ENCODE peak calls at places on chromosomes 4 and X, in six cellular contexts. I is SJSA1; T is CD4-positive, alpha-beta memory T cell; D is keratinocyte; B is lower lobe of right lung; E is H1. N is an unnamed sample. For H3K9me3, the result is how much of the 10 kb centered on the place peaks cover.

GRCh38 chr4:174449152-174449551 is 73.1 kb downstream of the HPGD start:
- DNase-seq in D (no peak), B (no peak), T (no peak), E (no peak), I (no peak), N (no peak)

GRCh38 chr4:38872620-38873019 is 5.0 kb downstream of the FAM114A1 start:
- DNase-seq in T (no peak), B (no peak), E (no peak), D (no peak), I (peak), N (no peak)

GRCh38 chrX:155888139-155888538 is 7.0 kb downstream of the VAMP7 start:
- DNase-seq in E (no peak), D (peak), B (no peak), T (no peak), I (peak), N (no peak)

GRCh38 chr4:2462992-2463762 is 5.7 kb upstream of the RNF4 start:
- DNase-seq in I (no peak), T (no peak), B (no peak), E (no peak), D (no peak), N (no peak)

GRCh38 chrX:103376118-103376978 is at the start of gene BEX3:
- DNase-seq in B (peak), E (peak), D (no peak), I (peak), T (peak), N (peak)

GRCh38 chr4:3827616-3828492 is 61.7 kb downstream of the ADRA2C start:
- DNase-seq in D (no peak), B (peak), I (no peak), E (no peak), T (no peak), N (no peak)

GRCh38 chrX:154727418-154728323 is 23.2 kb downstream of the GAB3 start:
- DNase-seq in D (no peak), B (peak), E (no peak), T (no peak), I (no peak), N (no peak)

GRCh38 chrX:40085714-40086113 is 12.0 kb downstream of the BCOR start:
- DNase-seq in E (no peak), I (no peak), T (no peak), B (no peak), D (no peak), N (no peak)

GRCh38 chr4:176753049-176753448 is 39.7 kb downstream of the VEGFC start:
- DNase-seq in D (no peak), E (no peak), I (peak), T (no peak), B (no peak), N (no peak)

GRCh38 chr4:170226288-170226687 is 136.5 kb upstream of the AADAT start:
- DNase-seq in I (no peak), T (no peak), B (no peak), E (no peak), D (no peak), N (no peak)

GRCh38 chrX:31516492-31516891 is 444.7 kb upstream of the FTHL17 start:
- DNase-seq in B (no peak), T (no peak), E (no peak), D (no peak), I (no peak), N (no peak)

GRCh38 chrX:1380672-1381233 is 11.2 kb downstream of the SLC25A6 start:
- DNase-seq in T (no peak), I (no peak), B (peak), D (no peak), E (peak), N (no peak)

GRCh38 chrX:29136904-29137303 is 549.7 kb downstream of the IL1RAPL1 start:
- DNase-seq in E (no peak), T (no peak), D (no peak), B (no peak), I (no peak), N (no peak)

GRCh38 chr4:59664771-59665170 is 1535.4 kb upstream of the ADGRL3 start:
- DNase-seq in T (no peak), B (no peak), D (no peak), E (no peak), I (no peak), N (no peak)

GRCh38 chr4:54167508-54167907 is 61.6 kb upstream of the PDGFRA start:
- DNase-seq in B (no peak), T (no peak), I (no peak), E (no peak), D (no peak), N (no peak)

GRCh38 chr4:142850478-142850877 is 4.4 kb upstream of the INPP4B start:
- DNase-seq in T (no peak), B (no peak), E (no peak), D (no peak), I (no peak), N (no peak)

GRCh38 chrX:152641996-152642395 is 4.3 kb downstream of the GABRQ start:
- DNase-seq in I (no peak), T (no peak), E (peak), B (no peak), D (no peak), N (no peak)

DNA sequence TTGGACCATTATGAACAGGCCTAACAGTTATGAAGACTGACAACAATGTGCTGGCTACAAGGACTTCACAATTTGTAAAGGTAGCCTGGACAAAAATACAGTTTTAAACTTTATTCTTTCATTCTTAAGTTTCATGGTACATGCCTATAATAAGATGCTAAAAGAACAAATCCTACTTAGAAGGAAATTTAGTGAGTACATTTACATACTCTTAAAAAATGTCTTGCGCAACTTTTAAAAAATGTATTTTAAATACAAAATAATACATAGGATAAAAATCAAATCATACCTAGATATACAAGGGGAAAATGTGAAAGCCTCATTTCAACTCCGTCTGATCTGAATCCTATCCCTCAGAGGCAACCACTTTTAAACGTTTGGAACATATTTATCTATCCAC is 200.7 kb upstream of the SPIN4 start:
- DNase-seq in T (no peak), B (no peak), E (no peak), D (no peak), I (no peak), N (no peak)
- H3K9me3 ChIP-seq in T (under half), B (under half), E (under half), D (under half), I (under half), N (under half)

GRCh38 chrX:44935172-44935571 is 62.2 kb downstream of the KDM6A start:
- DNase-seq in I (no peak), E (no peak), B (no peak), T (no peak), D (no peak), N (no peak)

GRCh38 chrX:44937606-44938005 is 64.6 kb downstream of the KDM6A start:
- DNase-seq in T (no peak), B (no peak), D (no peak), I (no peak), E (no peak), N (no peak)

GRCh38 chrX:44943007-44943406 is 70.0 kb downstream of the KDM6A start:
- DNase-seq in E (no peak), B (no peak), D (no peak), I (no peak), T (no peak), N (no peak)

GRCh38 chrX:44935640-44936039 is 62.7 kb downstream of the KDM6A start:
- DNase-seq in E (no peak), T (no peak), B (no peak), I (no peak), D (peak), N (no peak)

GRCh38 chrX:44938111-44938510 is 65.1 kb downstream of the KDM6A start:
- DNase-seq in B (no peak), E (no peak), D (no peak), I (no peak), T (no peak), N (no peak)
- H3K9me3 ChIP-seq in B (under half), E (under half), D (under half), I (under half), T (under half), N (under half)

GRCh38 chr4:25229804-25230203 is 4.0 kb upstream of the PI4K2B start:
- DNase-seq in I (no peak), B (no peak), E (no peak), T (no peak), D (no peak), N (no peak)

GRCh38 chr4:25221377-25221776 is 12.5 kb upstream of the PI4K2B start:
- DNase-seq in I (no peak), B (no peak), T (no peak), D (no peak), E (no peak), N (no peak)

GRCh38 chr4:25223770-25224375 is 10.0 kb upstream of the PI4K2B start:
- DNase-seq in B (no peak), T (no peak), E (peak), D (no peak), I (no peak), N (no peak)
- H3K9me3 ChIP-seq in B (under half), T (under half), E (under half), D (under half), I (under half), N (under half)

DNA sequence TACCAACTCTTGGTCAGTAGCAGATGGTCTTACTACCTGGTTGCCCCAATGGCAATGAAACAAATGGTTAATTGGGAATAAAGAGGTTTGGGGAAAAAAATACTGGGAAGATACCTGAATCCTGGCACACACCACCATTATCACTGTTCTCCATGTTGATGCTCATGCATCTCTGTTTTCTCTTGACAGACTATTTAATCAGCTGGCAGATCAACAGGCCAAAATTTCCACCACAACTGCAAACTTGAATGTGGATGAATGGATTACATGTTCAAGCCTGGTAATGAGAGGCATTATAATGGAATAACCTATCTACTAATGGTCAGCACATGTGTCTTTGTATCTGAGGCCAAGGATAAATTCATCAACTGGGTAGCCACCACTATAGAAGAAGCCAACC is 45.7 kb downstream of the ZNF721 start:
- DNase-seq in T (no peak), E (no peak), I (no peak), B (no peak), D (no peak), N (no peak)
- H3K9me3 ChIP-seq in T (half or more), E (half or more), I (under half), B (half or more), D (under half), N (half or more)

GRCh38 chr4:183838987-183839712 is 66.0 kb upstream of the STOX2 start:
- DNase-seq in B (no peak), E (no peak), T (no peak), D (no peak), I (no peak), N (no peak)
- H3K9me3 ChIP-seq in B (under half), E (under half), T (under half), D (under half), I (under half), N (under half)

GRCh38 chr4:148893095-148893494 is 450.9 kb upstream of the NR3C2 start:
- DNase-seq in D (no peak), E (no peak), T (no peak), B (no peak), I (no peak), N (no peak)
- H3K9me3 ChIP-seq in D (under half), E (under half), T (under half), B (under half), I (under half), N (under half)

DNA sequence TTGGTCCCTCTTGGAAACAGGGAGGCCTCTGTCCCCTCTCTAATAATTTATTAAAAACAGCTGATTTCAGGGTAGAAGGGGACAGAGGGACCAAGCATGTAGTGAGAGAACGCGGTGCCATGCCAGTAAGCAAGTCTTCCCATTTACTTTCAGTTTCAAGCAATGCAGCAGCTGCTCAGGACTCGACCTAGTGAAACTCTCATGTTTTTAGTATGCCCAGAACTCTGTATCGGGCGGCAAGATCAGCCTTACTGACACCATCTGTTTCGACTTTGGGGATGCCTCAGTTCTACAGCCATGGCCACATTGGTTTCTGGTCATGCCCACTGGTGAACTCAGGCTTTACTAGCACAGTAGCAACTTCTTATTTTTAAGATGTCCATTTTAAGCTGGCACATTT is 40.6 kb downstream of the ZNF81 start:
- DNase-seq in E (no peak), T (no peak), I (no peak), B (no peak), D (no peak), N (no peak)
- H3K9me3 ChIP-seq in E (under half), T (under half), I (under half), B (under half), D (under half), N (under half)

GRCh38 chrX:149982310-149982709 is 44.0 kb upstream of the EOLA2 start:
- DNase-seq in B (no peak), D (no peak), T (no peak), E (no peak), I (no peak), N (no peak)

GRCh38 chrX:149984411-149984810 is 46.1 kb upstream of the EOLA2 start:
- DNase-seq in E (no peak), I (no peak), T (no peak), B (no peak), D (no peak), N (no peak)

DNA sequence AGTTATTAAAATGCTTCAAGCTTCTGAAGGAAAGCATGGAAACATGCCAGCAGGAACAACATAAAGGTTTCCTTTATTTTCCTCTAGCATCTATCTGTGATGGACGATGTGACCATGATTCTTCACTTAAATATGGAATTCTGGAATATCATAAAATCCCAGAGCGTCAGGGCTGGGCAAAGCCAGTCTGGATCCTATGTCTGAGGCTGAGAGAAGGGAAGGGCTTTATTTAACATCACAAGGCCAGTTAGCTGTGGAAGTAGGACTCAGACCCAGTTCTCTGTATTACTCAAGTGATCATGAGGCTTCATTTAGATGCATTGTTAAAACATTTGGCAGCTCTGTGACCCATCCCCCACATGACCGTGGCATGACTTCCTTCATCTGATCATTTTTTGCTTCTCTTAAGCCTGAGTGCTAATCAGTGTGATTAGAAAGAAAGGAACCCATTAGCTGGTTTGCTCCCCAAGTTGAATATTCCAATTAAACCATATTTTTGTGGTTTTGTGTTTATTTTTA is 40.9 kb upstream of the EOLA2 start:
- DNase-seq in T (no peak), E (no peak), D (no peak), B (no peak), I (no peak), N (no peak)
- H3K9me3 ChIP-seq in T (under half), E (under half), D (under half), B (under half), I (under half), N (under half)

GRCh38 chrX:65517923-65518322 is 16.7 kb downstream of the LAS1L start:
- DNase-seq in B (no peak), I (no peak), T (no peak), E (no peak), D (no peak), N (no peak)
- H3K9me3 ChIP-seq in B (under half), I (under half), T (under half), E (under half), D (under half), N (under half)

GRCh38 chrX:49675075-49675719 is 20.6 kb downstream of the PAGE1 start:
- DNase-seq in T (no peak), D (no peak), I (no peak), B (no peak), E (no peak), N (no peak)
- H3K9me3 ChIP-seq in T (under half), D (under half), I (under half), B (under half), E (under half), N (under half)